ENCODE peak calls at places on chromosomes 7 and 10, in four cellular contexts. J is lung, F is NCI-H748 treated with DMSO at 0.1 percent for 48 hours, M is ELR. G is an unnamed sample.

GRCh38 chr10:59266321-59266720 is 89.9 kb downstream of the PHYHIPL start:
- DNase-seq in J (no peak), F (no peak), M (no peak), G (no peak)

GRCh38 chr7:49166441-49166840 is 242.1 kb downstream of the CDC14C start:
- DNase-seq in J (no peak), F (peak), M (no peak), G (peak)

GRCh38 chr7:544528-545221 is 25.0 kb upstream of the PDGFA start:
- DNase-seq in J (no peak), F (no peak), M (no peak), G (no peak)

GRCh38 chr10:48503293-48503911 is 101.5 kb downstream of the ARHGAP22 start:
- DNase-seq in J (no peak), F (no peak), M (no peak), G (no peak)

GRCh38 chr7:149569025-149569725 is 71.6 kb upstream of the ZNF746 start:
- DNase-seq in J (no peak), F (no peak), M (no peak), G (peak)

GRCh38 chr7:94374721-94375120 is 20.0 kb upstream of the COL1A2 start:
- DNase-seq in J (no peak), F (no peak), M (peak), G (peak)

GRCh38 chr10:30862486-30862885 is 169.2 kb downstream of the ZNF438 start:
- DNase-seq in J (no peak), F (no peak), M (peak), G (peak)

GRCh38 chr10:121734517-121735137 is 136.4 kb upstream of the FGFR2 start:
- DNase-seq in J (no peak), F (no peak), M (peak), G (peak)

GRCh38 chr10:13271552-13272163 is 28.2 kb downstream of the PHYH start:
- DNase-seq in J (no peak), F (no peak), M (peak), G (no peak)

GRCh38 chr10:7811000-7811399 is 7.3 kb upstream of the TAF3 start:
- DNase-seq in J (no peak), F (no peak), M (no peak), G (no peak)

GRCh38 chr7:75038508-75038907 is 35.1 kb downstream of the RCC1L start:
- DNase-seq in J (no peak), F (no peak), M (peak), G (no peak)

GRCh38 chr10:21263266-21263803 is 262.1 kb downstream of the SKIDA1 start:
- DNase-seq in J (no peak), F (no peak), M (no peak), G (no peak)

GRCh38 chr7:28328822-28329615 is 83.3 kb upstream of the CREB5 start:
- DNase-seq in J (no peak), F (peak), M (no peak), G (no peak)